ENCODE peak calls at places on chromosomes 2 and 18, in ten cellular contexts. S is skeletal muscle cell; L is neural crest cell; P is activated CD4-positive, alpha-beta T cell treated with anti-CD3 and anti-CD28 coated beads for 36 hours; W is fibroblast of mammary gland; B is AG09319; O is NCI-H187; E is stimulated activated CD8-positive, alpha-beta memory T cell treated with anti-CD3 and anti-CD28 coated beads, Interleukin-7, amount 100 ng/mL, for 1 hour; Z is kidney tubule cell; R is GM19239. H is an unnamed sample.
A peak's percentile ranks its signal among the peaks of the same experiment; 100 is the strongest.

GRCh38 chr18:23479829-23480505 is 23.3 kb upstream of the RMC1 start:
- DNase-seq in S (no peak), L (no peak), P (no peak), W (no peak), B (no peak), O (no peak), E (no peak), Z (no peak), R (no peak), H (no peak)

GRCh38 chr18:45571714-45572113 is 43.6 kb upstream of the SLC14A2 start:
- DNase-seq in S (no peak), L (no peak), P (peak; percentile 9), W (no peak), B (no peak), O (no peak), E (no peak), Z (peak; percentile 14), R (peak; percentile 8), H (no peak)

GRCh38 chr2:47725808-47726207 is 57.1 kb upstream of the MSH6 start:
- DNase-seq in S (peak; percentile 4), L (no peak), P (no peak), W (no peak), B (no peak), O (no peak), E (no peak), Z (no peak), R (no peak), H (no peak)

GRCh38 chr2:237497009-237497819 is 10.2 kb downstream of the MLPH start:
- DNase-seq in S (no peak), L (no peak), P (no peak), W (no peak), B (peak; percentile 32), O (no peak), E (no peak), Z (no peak), R (no peak), H (no peak)

GRCh38 chr2:42910657-42911405 is 118.4 kb upstream of the HAAO start:
- DNase-seq in S (no peak), L (no peak), P (no peak), W (no peak), B (no peak), O (no peak), E (no peak), Z (no peak), R (no peak), H (no peak)

GRCh38 chr18:63273170-63273925 is 46.2 kb downstream of the BCL2 start:
- DNase-seq in S (no peak), L (no peak), P (no peak), W (no peak), B (no peak), O (no peak), E (no peak), Z (no peak), R (no peak), H (no peak)

GRCh38 chr2:197705912-197706838 is 1.0 kb downstream of the MARS2 start:
- DNase-seq in S (no peak), L (peak; percentile 23), P (peak; percentile 23), W (peak; percentile 29), B (no peak), O (no peak), E (no peak), Z (peak; percentile 46), R (no peak), H (no peak)

GRCh38 chr2:46656640-46657039 is 177.3 kb downstream of the TMEM247 start:
- DNase-seq in S (no peak), L (no peak), P (no peak), W (no peak), B (no peak), O (no peak), E (no peak), Z (no peak), R (no peak), H (no peak)

GRCh38 chr2:191230174-191230573 is 15.0 kb upstream of the MYO1B start:
- DNase-seq in S (peak; percentile 95), L (no peak), P (no peak), W (peak; percentile 96), B (no peak), O (no peak), E (no peak), Z (peak; percentile 97), R (no peak), H (no peak)

GRCh38 chr18:54020346-54020745 is 204.1 kb downstream of the MBD2 start:
- DNase-seq in S (no peak), L (no peak), P (no peak), W (peak; percentile 22), B (peak; percentile 18), O (no peak), E (no peak), Z (no peak), R (no peak), H (no peak)

GRCh38 chr2:71659868-71660518 is 206.6 kb downstream of the DYSF start:
- DNase-seq in S (no peak), L (no peak), P (no peak), W (no peak), B (no peak), O (no peak), E (no peak), Z (no peak), R (no peak), H (no peak)

GRCh38 chr18:71398530-71398929 is 1109.7 kb downstream of the SOCS6 start:
- DNase-seq in S (no peak), L (peak; percentile 9), P (peak; percentile 14), W (no peak), B (no peak), O (peak; percentile 1), E (no peak), Z (peak; percentile 26), R (no peak), H (peak; percentile 46)

GRCh38 chr2:1675633-1676032 is 68.7 kb downstream of the PXDN start:
- DNase-seq in S (peak; percentile 92), L (no peak), P (no peak), W (peak; percentile 95), B (peak; percentile 44), O (no peak), E (no peak), Z (peak; percentile 96), R (no peak), H (no peak)